ENCODE peak calls at places on chromosomes 3 and 15, in eight cellular contexts. B, J, Y, I, C, D, K and W are unnamed samples.

GRCh38 chr3:156356537-156357363 is 198.2 kb downstream of the SSR3 start:
- DNase-seq in D (no peak), Y (no peak), K (no peak), I (no peak), J (no peak), B (no peak), C (no peak), W (no peak)

GRCh38 chr3:162367443-162368132 is 871.0 kb downstream of the OTOL1 start:
- DNase-seq in J (no peak), K (no peak), D (no peak), Y (no peak), B (no peak), I (no peak), C (no peak), W (no peak)

GRCh38 chr3:171556133-171556532 is 95.9 kb upstream of the TNIK start:
- DNase-seq in K (no peak), D (no peak), I (no peak), Y (no peak), C (no peak), J (no peak), B (no peak), W (no peak)

GRCh38 chr15:40845511-40846284 is 1.9 kb downstream of the SPINT1 start:
- DNase-seq in K (no peak), B (peak; percentile 34), Y (no peak), D (peak; percentile 31), J (no peak), I (no peak), C (peak; percentile 84), W (no peak)

GRCh38 chr15:26773485-26773877 is 615 bp upstream of the GABRB3 start:
- DNase-seq in C (no peak), D (no peak), K (peak; percentile 52), I (no peak), J (no peak), Y (no peak), B (no peak), W (no peak)

GRCh38 chr3:46709721-46710120 is 7.9 kb downstream of the PRSS50 start:
- DNase-seq in B (no peak), J (no peak), K (no peak), I (no peak), C (peak; percentile 32), D (no peak), Y (no peak), W (no peak)

GRCh38 chr3:159988617-159989251 is at the start of gene IL12A:
- DNase-seq in C (peak; percentile 77), B (peak; percentile 91), K (peak; percentile 92), I (peak; percentile 65), D (no peak), J (peak; percentile 66), Y (peak; percentile 46), W (peak; percentile 89)

GRCh38 chr3:41103200-41103599 is 96.1 kb upstream of the CTNNB1 start:
- DNase-seq in Y (no peak), I (no peak), D (no peak), K (no peak), C (no peak), B (no peak), J (no peak), W (no peak)

GRCh38 chr15:83582386-83582785 is 71.5 kb upstream of the ADAMTSL3 start:
- DNase-seq in B (no peak), Y (no peak), D (no peak), J (no peak), K (no peak), I (no peak), C (no peak), W (no peak)

GRCh38 chr3:194488007-194488742 is 1.4 kb upstream of the ATP13A3 start:
- DNase-seq in D (no peak), B (peak; percentile 44), K (no peak), Y (no peak), C (no peak), J (no peak), I (no peak), W (peak; percentile 60)